ENCODE peak calls at places on chromosomes 3 and 15, in nine cellular contexts. U is esophagus muscularis mucosa, M is A549, X is ovary, Z is H54, J is adrenal gland, P is GM12892, T is HepG2, N is suprapubic skin. O is an unnamed sample.

GRCh38 chr15:52486003-52486996 is 42.4 kb downstream of the MYO5A start:
- DNase-seq in U (no peak), M (no peak), X (no peak), Z (no peak), J (no peak), P (no peak), T (no peak), N (no peak), O (no peak)

GRCh38 chr3:52085883-52086282 is 29.5 kb upstream of the DUSP7 start:
- DNase-seq in U (no peak), M (no peak), X (no peak), Z (no peak), J (no peak), P (no peak), T (no peak), N (no peak), O (no peak)

GRCh38 chr15:49908571-49909295 is 210.3 kb downstream of the ATP8B4 start:
- DNase-seq in U (no peak), M (no peak), X (no peak), Z (no peak), J (no peak), P (no peak), T (no peak), N (no peak), O (no peak)

GRCh38 chr3:116417151-116417550 is 28.1 kb downstream of the LSAMP start:
- DNase-seq in U (no peak), M (no peak), X (no peak), Z (no peak), J (no peak), P (no peak), T (no peak), N (no peak), O (no peak)

GRCh38 chr15:100468265-100468664 is 60.5 kb downstream of the CERS3 start:
- DNase-seq in U (no peak), M (no peak), X (peak), Z (no peak), J (peak), P (no peak), T (no peak), N (no peak), O (no peak)

GRCh38 chr3:37580237-37580636 is 281.4 kb upstream of the CTDSPL start:
- DNase-seq in U (peak), M (no peak), X (no peak), Z (no peak), J (peak), P (no peak), T (no peak), N (peak), O (peak)

GRCh38 chr3:184778426-184779332 is 33.3 kb upstream of the VPS8 start:
- DNase-seq in U (no peak), M (no peak), X (no peak), Z (no peak), J (no peak), P (no peak), T (no peak), N (no peak), O (no peak)

GRCh38 chr3:128379768-128380167 is 86.9 kb downstream of the DNAJB8 start:
- DNase-seq in U (no peak), M (no peak), X (no peak), Z (no peak), J (no peak), P (no peak), T (no peak), N (no peak), O (no peak)

GRCh38 chr3:170689218-170689874 is 103.5 kb upstream of the SLC7A14 start:
- DNase-seq in U (no peak), M (peak), X (no peak), Z (peak), J (no peak), P (no peak), T (no peak), N (no peak), O (no peak)

GRCh38 chr3:38283810-38284775 is 2.0 kb downstream of the SLC22A14 start:
- DNase-seq in U (no peak), M (no peak), X (no peak), Z (no peak), J (no peak), P (no peak), T (no peak), N (no peak), O (no peak)

GRCh38 chr15:85380860-85381535 is 595 bp downstream of the AKAP13 start:
- DNase-seq in U (peak), M (peak), X (peak), Z (peak), J (peak), P (peak), T (no peak), N (peak), O (no peak)

GRCh38 chr3:71225951-71226564 is 357.5 kb downstream of the FOXP1 start:
- DNase-seq in U (no peak), M (no peak), X (no peak), Z (no peak), J (no peak), P (no peak), T (no peak), N (no peak), O (no peak)

GRCh38 chr3:123386477-123387040 is 62.3 kb downstream of the ADCY5 start:
- DNase-seq in U (no peak), M (no peak), X (peak), Z (no peak), J (no peak), P (no peak), T (no peak), N (no peak), O (no peak)

GRCh38 chr3:134084230-134084950 is 54.7 kb upstream of the SLCO2A1 start:
- DNase-seq in U (peak), M (no peak), X (no peak), Z (no peak), J (no peak), P (no peak), T (no peak), N (no peak), O (no peak)
- TF ChIP-seq POLR2A in U (no peak), M (no peak), X (no peak), Z (no peak), J (no peak), P (no peak), T (no peak), N (no peak), O (no peak)

GRCh38 chr3:57971975-57972374 is 36.2 kb upstream of the FLNB start:
- DNase-seq in U (no peak), M (no peak), X (no peak), Z (no peak), J (no peak), P (no peak), T (no peak), N (no peak), O (no peak)

GRCh38 chr3:57968499-57968898 is 39.7 kb upstream of the FLNB start:
- DNase-seq in U (no peak), M (no peak), X (no peak), Z (no peak), J (no peak), P (no peak), T (no peak), N (no peak), O (no peak)

GRCh38 chr3:57974796-57975388 is 33.3 kb upstream of the FLNB start:
- DNase-seq in U (no peak), M (peak), X (no peak), Z (peak), J (peak), P (no peak), T (peak), N (no peak), O (no peak)

GRCh38 chr3:57973715-57974477 is 34.3 kb upstream of the FLNB start:
- DNase-seq in U (no peak), M (no peak), X (no peak), Z (no peak), J (no peak), P (no peak), T (no peak), N (no peak), O (no peak)

GRCh38 chr3:57972421-57973111 is 35.7 kb upstream of the FLNB start:
- DNase-seq in U (no peak), M (no peak), X (no peak), Z (no peak), J (no peak), P (no peak), T (no peak), N (no peak), O (no peak)
- TF ChIP-seq POLR2A in U (no peak), M (no peak), X (no peak), Z (no peak), J (no peak), P (no peak), T (no peak), N (no peak), O (no peak)

DNA sequence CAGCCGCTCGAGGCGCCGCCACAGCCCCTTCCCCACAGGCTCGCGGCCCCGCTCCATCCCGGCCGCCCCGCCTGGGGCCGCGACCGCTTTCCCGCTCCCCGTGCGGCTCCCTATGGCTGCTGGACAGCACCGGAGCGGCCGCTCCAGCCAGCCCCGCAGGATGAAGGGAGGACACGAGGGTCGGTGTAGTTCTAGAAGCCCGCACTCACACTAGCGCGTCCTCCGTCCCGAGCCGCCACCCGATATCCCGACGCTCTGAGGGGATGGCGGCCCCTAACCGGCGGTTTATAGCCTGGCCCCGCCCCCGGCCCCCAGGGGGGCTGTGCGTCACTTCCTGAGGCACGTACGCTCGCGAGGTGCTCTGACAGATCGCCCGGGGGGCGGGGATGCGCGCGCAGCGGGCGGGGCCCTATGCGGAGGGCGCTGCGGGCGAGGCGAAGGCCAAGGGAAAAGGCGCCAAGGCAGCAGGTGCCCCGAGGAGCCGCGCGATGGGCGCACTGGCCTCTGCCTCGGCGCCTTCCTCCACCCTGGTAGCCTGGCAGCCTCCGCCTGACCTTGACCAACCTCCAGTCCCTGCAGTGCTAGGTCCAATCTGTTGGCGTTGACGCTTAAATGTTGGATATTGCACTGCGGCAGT is at the start of gene TFRC:
- DNase-seq in U (peak), M (peak), X (peak), Z (peak), J (peak), P (peak), T (peak), N (peak), O (peak)
- TF ChIP-seq POLR2A in U (peak), M (peak), X (peak), Z (peak), J (peak), P (peak), T (peak), N (peak), O (peak)

DNA sequence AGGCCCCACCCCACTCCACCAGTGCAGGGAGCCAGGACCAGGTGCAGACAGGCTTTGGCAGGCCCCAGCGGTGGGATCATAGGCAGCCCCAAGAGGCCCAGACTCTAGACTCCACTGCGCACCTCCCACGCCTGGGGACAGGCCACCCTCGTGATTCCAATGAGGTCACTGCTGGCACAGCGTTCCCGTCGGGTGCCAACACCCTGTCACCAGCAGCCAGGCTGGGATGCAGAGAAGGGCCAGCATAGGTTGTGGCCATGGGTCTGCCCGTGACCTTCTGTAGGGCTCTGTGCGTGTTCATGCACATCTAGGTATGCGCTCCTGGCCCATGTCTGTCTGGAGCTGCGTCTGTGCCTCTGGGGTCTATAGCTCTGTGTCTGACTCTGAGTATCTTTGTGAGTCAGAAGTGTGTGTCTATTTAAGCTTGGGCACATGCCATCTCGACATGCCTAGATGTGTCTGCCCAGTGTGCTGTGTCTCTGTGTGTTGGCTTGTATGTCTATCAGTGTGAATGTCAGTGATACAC is 13.0 kb downstream of the VIPR1 start:
- DNase-seq in U (no peak), M (no peak), X (no peak), Z (no peak), J (no peak), P (no peak), T (no peak), N (peak), O (no peak)
- TF ChIP-seq POLR2A in U (no peak), M (no peak), X (no peak), Z (no peak), J (no peak), P (no peak), T (no peak), N (no peak), O (no peak)

O was measured in vagina.